ENCODE peak calls at places on chromosomes 7 and 10, in four cellular contexts. E, O, F and Z are unnamed samples.

GRCh38 chr10:21368728-21369425 is 156.6 kb downstream of the SKIDA1 start:
- DNase-seq in F (no peak), O (no peak), E (no peak), Z (no peak)

GRCh38 chr7:122485841-122486240 is 181.3 kb upstream of the FEZF1 start:
- DNase-seq in E (no peak), O (no peak), F (no peak), Z (no peak)

GRCh38 chr10:114239117-114239993 is at the start of gene VWA2:
- DNase-seq in E (peak; percentile 11), O (no peak), F (peak; percentile 22), Z (peak; percentile 23)

GRCh38 chr10:8245131-8246117 is 190.9 kb downstream of the GATA3 start:
- DNase-seq in F (no peak), E (no peak), O (no peak), Z (no peak)

GRCh38 chr7:33667261-33667660 is 238.1 kb upstream of the BMPER start:
- DNase-seq in F (no peak), E (no peak), O (no peak), Z (no peak)

GRCh38 chr7:144391823-144392255 is 11.7 kb downstream of the NOBOX start:
- DNase-seq in E (peak; percentile 61), O (no peak), F (peak; percentile 52), Z (no peak)

GRCh38 chr7:50207251-50207564 is 97.3 kb upstream of the IKZF1 start:
- DNase-seq in E (no peak), O (no peak), F (no peak), Z (no peak)

GRCh38 chr7:103880201-103880600 is 109.3 kb downstream of the RELN start:
- DNase-seq in E (no peak), F (no peak), O (no peak), Z (no peak)

GRCh38 chr7:377069-378040 is 87.4 kb downstream of the FOXL3 start:
- DNase-seq in E (no peak), F (no peak), O (no peak), Z (peak; percentile 12)

GRCh38 chr10:127447197-127447596 is 101.9 kb upstream of the NPS start:
- DNase-seq in E (no peak), O (no peak), F (no peak), Z (no peak)

GRCh38 chr10:132225849-132226205 is 39.1 kb downstream of the DPYSL4 start:
- DNase-seq in F (no peak), E (no peak), O (no peak), Z (no peak)

GRCh38 chr10:133044502-133044901 is 43.2 kb upstream of the ADGRA1 start:
- DNase-seq in O (no peak), E (no peak), F (no peak), Z (peak; percentile 54)

GRCh38 chr10:21030096-21030495 is 133.0 kb upstream of the NEBL start:
- DNase-seq in O (no peak), E (peak; percentile 35), F (peak; percentile 68), Z (no peak)

GRCh38 chr10:89032141-89032814 is 41.7 kb downstream of the FAS start:
- DNase-seq in O (no peak), E (peak; percentile 47), F (peak; percentile 47), Z (peak; percentile 26)

GRCh38 chr7:48904975-48905374 is 19.4 kb upstream of the CDC14C start:
- DNase-seq in O (no peak), F (peak; percentile 50), E (no peak), Z (no peak)

GRCh38 chr7:127759945-127760421 is 108.0 kb downstream of the SND1 start:
- DNase-seq in O (no peak), F (peak; percentile 33), E (no peak), Z (no peak)

GRCh38 chr10:97131702-97132101 is 54.1 kb downstream of the SLIT1 start:
- DNase-seq in E (no peak), F (no peak), O (no peak), Z (no peak)

GRCh38 chr7:92110857-92111256 is 23.4 kb downstream of the CYP51A1 start:
- DNase-seq in O (no peak), F (no peak), E (no peak), Z (no peak)

GRCh38 chr7:99562832-99563231 is 4.4 kb downstream of the ZNF655 start:
- DNase-seq in F (peak; percentile 96), E (no peak), O (peak; percentile 7), Z (no peak)

GRCh38 chr7:111029574-111030357 is 61.2 kb upstream of the LRRN3 start:
- DNase-seq in F (no peak), E (peak; percentile 80), O (no peak), Z (no peak)

GRCh38 chr7:5638994-5639393 is 142.5 kb downstream of the RNF216 start:
- DNase-seq in F (no peak), E (no peak), O (no peak), Z (no peak)

GRCh38 chr7:78279035-78279434 is 480.5 kb downstream of the PHTF2 start:
- DNase-seq in O (no peak), E (no peak), F (no peak), Z (no peak)

GRCh38 chr7:82624337-82624736 is 180.8 kb upstream of the CACNA2D1 start:
- DNase-seq in F (no peak), E (no peak), O (no peak), Z (no peak)

GRCh38 chr10:122199689-122200088 is 71.4 kb upstream of the BTBD16 start:
- DNase-seq in F (no peak), E (no peak), O (no peak), Z (no peak)

GRCh38 chr10:101691081-101691480 is 3.9 kb downstream of the FBXW4 start:
- DNase-seq in F (no peak), E (no peak), O (no peak), Z (no peak)

GRCh38 chr10:103397191-103397825 is 882 bp downstream of the PDCD11 start:
- DNase-seq in O (no peak), F (no peak), E (peak; percentile 51), Z (no peak)

GRCh38 chr7:79612027-79612426 is 158.6 kb upstream of the MAGI2 start:
- DNase-seq in F (no peak), O (peak; percentile 0), E (no peak), Z (no peak)

GRCh38 chr7:2107386-2108085 is 125.2 kb downstream of the MAD1L1 start:
- DNase-seq in E (no peak), O (peak; percentile 46), F (no peak), Z (no peak)

GRCh38 chr7:2205036-2205780 is 27.5 kb downstream of the MAD1L1 start:
- DNase-seq in F (no peak), O (no peak), E (no peak), Z (no peak)

GRCh38 chr7:21771906-21772610 is 173.6 kb downstream of the CDCA7L start:
- DNase-seq in F (no peak), O (peak; percentile 3), E (no peak), Z (no peak)

GRCh38 chr7:104137971-104138370 is 69.8 kb downstream of the ORC5 start:
- DNase-seq in O (no peak), E (no peak), F (no peak), Z (no peak)

GRCh38 chr10:79066460-79067240 is 2.1 kb upstream of the ZMIZ1 start:
- DNase-seq in F (peak; percentile 76), E (no peak), O (no peak), Z (no peak)

GRCh38 chr7:131294553-131294952 is 33.1 kb upstream of the MKLN1 start:
- DNase-seq in O (no peak), E (no peak), F (no peak), Z (no peak)

GRCh38 chr7:142581341-142581740 is 167.9 kb upstream of the PRSS1 start:
- DNase-seq in E (peak; percentile 36), O (no peak), F (peak; percentile 10), Z (no peak)

GRCh38 chr7:84746347-84746746 is 440.5 kb downstream of the SEMA3D start:
- DNase-seq in E (no peak), O (no peak), F (no peak), Z (no peak)

GRCh38 chr10:93218386-93218785 is 144.7 kb downstream of the CYP26A1 start:
- DNase-seq in F (no peak), E (no peak), O (no peak), Z (no peak)

GRCh38 chr7:27178366-27178765 is 4.2 kb upstream of the HOXA10 start:
- DNase-seq in E (no peak), O (no peak), F (no peak), Z (no peak)